ENCODE peak calls at places on chromosomes 16 and 17, in eight cellular contexts. X, F, H, K, G, C, T and I are unnamed samples.

GRCh38 chr16:72501739-72502653 is 330.0 kb upstream of the PMFBP1 start:
- DNase-seq in X (peak), F (peak), H (peak), K (peak), G (peak), C (peak), T (peak), I (no peak)

GRCh38 chr16:55021595-55022475 is 91.2 kb downstream of the IRX5 start:
- DNase-seq in X (peak), F (no peak), H (no peak), K (no peak), G (no peak), C (peak), T (peak), I (no peak)

GRCh38 chr16:75188832-75189477 is 18.0 kb downstream of the CTRB2 start:
- DNase-seq in X (no peak), F (no peak), H (no peak), K (no peak), G (no peak), C (no peak), T (no peak), I (no peak)

GRCh38 chr17:32283745-32284207 is 18.1 kb downstream of the RHBDL3 start:
- DNase-seq in X (no peak), F (no peak), H (no peak), K (no peak), G (no peak), C (no peak), T (no peak), I (no peak)

GRCh38 chr17:61221597-61222471 is 177.8 kb upstream of the TBX2 start:
- DNase-seq in X (peak), F (no peak), H (no peak), K (no peak), G (no peak), C (no peak), T (no peak), I (no peak)

GRCh38 chr16:48081656-48082055 is 74.1 kb downstream of the ABCC12 start:
- DNase-seq in X (peak), F (no peak), H (no peak), K (no peak), G (no peak), C (no peak), T (no peak), I (no peak)

GRCh38 chr16:1197237-1197866 is 27.7 kb downstream of the TPSG1 start:
- DNase-seq in X (no peak), F (no peak), H (no peak), K (no peak), G (no peak), C (no peak), T (no peak), I (no peak)

GRCh38 chr16:8853611-8854010 is 15.2 kb downstream of the CARHSP1 start:
- DNase-seq in X (peak), F (no peak), H (no peak), K (no peak), G (no peak), C (no peak), T (no peak), I (no peak)

GRCh38 chr16:71540-72341 is 690 bp downstream of the RHBDF1 start:
- DNase-seq in X (peak), F (no peak), H (peak), K (peak), G (peak), C (peak), T (peak), I (no peak)

GRCh38 chr16:49563666-49564065 is 190.1 kb downstream of the C16orf78 start:
- DNase-seq in X (no peak), F (no peak), H (no peak), K (no peak), G (no peak), C (no peak), T (no peak), I (no peak)

GRCh38 chr17:42312035-42312284 is 23.7 kb downstream of the STAT5A start:
- DNase-seq in X (no peak), F (no peak), H (no peak), K (no peak), G (no peak), C (no peak), T (no peak), I (no peak)

GRCh38 chr17:29155966-29156338 is 24.2 kb downstream of the MYO18A start:
- DNase-seq in X (peak), F (no peak), H (no peak), K (no peak), G (no peak), C (peak), T (peak), I (no peak)

GRCh38 chr17:32875904-32876413 is 965 bp downstream of the MYO1D start:
- DNase-seq in X (no peak), F (no peak), H (no peak), K (no peak), G (no peak), C (no peak), T (no peak), I (no peak)

GRCh38 chr17:58991718-58992331 is 114.9 kb downstream of the TRIM37 start:
- DNase-seq in X (peak), F (no peak), H (no peak), K (no peak), G (no peak), C (no peak), T (no peak), I (no peak)

GRCh38 chr16:79901522-79901921 is 301.0 kb upstream of the MAF start:
- DNase-seq in X (no peak), F (no peak), H (no peak), K (no peak), G (no peak), C (no peak), T (no peak), I (no peak)

GRCh38 chr16:8725513-8726178 is 51.2 kb downstream of the ABAT start:
- DNase-seq in X (no peak), F (no peak), H (no peak), K (no peak), G (no peak), C (no peak), T (no peak), I (no peak)

GRCh38 chr16:87463722-87464690 is 28.8 kb downstream of the ZCCHC14 start:
- DNase-seq in X (no peak), F (no peak), H (no peak), K (no peak), G (no peak), C (no peak), T (no peak), I (peak)

GRCh38 chr16:1309888-1310831 is 724 bp downstream of the UBE2I start:
- DNase-seq in X (peak), F (no peak), H (no peak), K (peak), G (no peak), C (no peak), T (no peak), I (no peak)

GRCh38 chr17:64001091-64001579 is 3.0 kb downstream of the PRR29 start:
- DNase-seq in X (no peak), F (no peak), H (no peak), K (no peak), G (no peak), C (no peak), T (peak), I (no peak)

DNA sequence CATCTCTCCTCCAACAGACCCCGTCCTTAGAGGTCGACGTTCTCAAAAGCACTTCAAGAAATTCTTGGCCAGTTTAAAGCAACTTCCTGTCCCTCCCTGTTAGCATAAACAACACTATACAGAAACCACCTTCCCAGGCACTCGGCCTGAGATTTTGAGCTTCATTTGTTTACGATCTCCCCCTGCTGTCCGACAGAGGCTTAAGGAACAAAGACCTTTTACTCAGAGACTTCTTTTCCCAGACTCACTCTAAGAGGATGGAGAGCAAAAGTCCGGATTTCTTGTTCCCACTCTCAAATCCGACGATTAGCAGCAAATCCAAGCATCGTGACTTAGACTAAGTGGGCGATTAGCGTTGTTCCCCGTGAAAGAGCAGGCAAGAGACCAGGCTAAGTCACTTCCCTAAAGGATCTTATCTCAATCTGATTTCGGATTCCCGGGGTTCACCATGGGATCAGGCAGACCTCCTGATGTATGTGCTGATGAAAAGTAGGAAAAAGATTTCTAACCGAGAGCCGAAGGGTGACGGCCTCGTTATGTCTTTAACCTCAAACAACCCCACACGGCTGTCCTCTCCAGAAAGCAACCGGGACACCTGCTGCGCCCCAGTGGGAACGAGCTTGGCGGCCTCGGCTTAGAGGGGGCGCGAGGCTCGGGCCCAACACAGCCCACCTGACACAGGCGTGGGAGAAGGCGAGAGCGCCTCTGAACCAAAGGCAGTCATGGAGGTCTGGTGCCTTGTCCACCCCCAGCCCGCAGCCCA is 591 bp downstream of the INPP5K start:
- DNase-seq in X (peak), F (peak), H (peak), K (no peak), G (no peak), C (peak), T (peak), I (no peak)
- TF ChIP-seq CTCF in X (peak), F (peak), H (peak), K (peak), G (peak), C (peak), T (peak), I (peak)

DNA sequence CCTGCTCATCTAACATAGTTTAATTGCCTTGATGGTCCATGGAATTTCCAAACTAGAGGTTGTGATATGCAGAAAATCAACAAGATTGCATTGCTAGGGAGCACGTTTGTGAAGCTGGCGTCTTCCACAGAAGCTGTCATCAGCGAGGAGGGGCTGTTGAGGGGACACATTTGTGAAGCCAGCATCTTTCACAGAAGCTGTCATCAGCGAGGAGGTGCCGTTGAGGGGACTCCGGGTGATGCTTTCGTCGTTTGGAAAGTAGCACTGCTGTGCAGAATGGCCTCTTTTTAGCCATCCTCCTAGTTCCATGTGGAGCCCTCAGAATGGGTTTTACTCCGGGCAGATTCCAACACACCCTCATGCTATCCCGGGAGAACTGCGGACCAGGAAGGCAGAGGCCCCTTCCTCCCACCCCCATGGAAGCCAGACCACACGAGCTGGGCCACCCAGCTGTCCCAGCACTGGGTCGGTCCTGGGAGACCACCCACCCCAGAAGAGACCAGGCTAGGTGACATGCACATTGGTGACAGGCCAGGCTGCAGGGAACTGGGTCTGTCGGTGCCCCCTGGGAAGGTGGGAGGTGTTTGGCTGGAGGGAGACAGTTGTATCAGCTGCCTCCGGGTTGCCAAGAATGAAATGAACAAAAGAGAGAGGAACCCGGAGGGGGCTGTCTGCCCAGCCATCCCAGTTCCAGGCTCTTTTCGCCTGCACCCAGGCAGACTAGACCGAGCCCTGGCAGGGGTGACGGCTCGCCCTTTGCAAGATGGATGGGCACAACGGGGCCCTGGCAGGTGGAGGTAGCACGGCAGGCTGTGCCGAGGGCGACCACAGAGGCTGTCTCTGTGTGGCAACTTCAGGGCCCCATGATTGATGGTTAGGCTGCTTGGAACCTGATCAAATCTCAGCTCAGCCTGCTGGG is 119.4 kb upstream of the CHMP6 start:
- DNase-seq in X (no peak), F (no peak), H (no peak), K (peak), G (no peak), C (no peak), T (no peak), I (peak)
- TF ChIP-seq CTCF in X (no peak), F (no peak), H (no peak), K (no peak), G (no peak), C (no peak), T (no peak), I (no peak)

GRCh38 chr17:6495450-6496115 is 51.3 kb downstream of the PIMREG start:
- DNase-seq in X (no peak), F (no peak), H (no peak), K (no peak), G (no peak), C (no peak), T (peak), I (no peak)
- TF ChIP-seq CTCF in X (no peak), F (no peak), H (no peak), K (no peak), G (peak), C (peak), T (peak), I (no peak)

GRCh38 chr17:46264456-46265198 is 30.3 kb upstream of the LRRC37A start:
- DNase-seq in X (peak), F (peak), H (no peak), K (no peak), G (no peak), C (peak), T (peak), I (no peak)

GRCh38 chr17:46270032-46270431 is 24.9 kb upstream of the LRRC37A start:
- DNase-seq in X (no peak), F (no peak), H (no peak), K (no peak), G (no peak), C (no peak), T (peak), I (no peak)

GRCh38 chr17:46262271-46262670 is 32.7 kb upstream of the LRRC37A start:
- DNase-seq in X (peak), F (no peak), H (no peak), K (no peak), G (no peak), C (no peak), T (peak), I (no peak)

GRCh38 chr17:46266656-46267544 is 28.0 kb upstream of the LRRC37A start:
- DNase-seq in X (peak), F (peak), H (peak), K (peak), G (peak), C (peak), T (peak), I (peak)
- TF ChIP-seq CTCF in X (no peak), F (no peak), H (no peak), K (no peak), G (no peak), C (no peak), T (no peak), I (peak)

GRCh38 chr17:74085434-74085833 is 118.0 kb upstream of the RPL38 start:
- DNase-seq in X (no peak), F (no peak), H (no peak), K (no peak), G (no peak), C (peak), T (peak), I (no peak)
- TF ChIP-seq CTCF in X (no peak), F (no peak), H (no peak), K (no peak), G (peak), C (peak), T (peak), I (peak)

DNA sequence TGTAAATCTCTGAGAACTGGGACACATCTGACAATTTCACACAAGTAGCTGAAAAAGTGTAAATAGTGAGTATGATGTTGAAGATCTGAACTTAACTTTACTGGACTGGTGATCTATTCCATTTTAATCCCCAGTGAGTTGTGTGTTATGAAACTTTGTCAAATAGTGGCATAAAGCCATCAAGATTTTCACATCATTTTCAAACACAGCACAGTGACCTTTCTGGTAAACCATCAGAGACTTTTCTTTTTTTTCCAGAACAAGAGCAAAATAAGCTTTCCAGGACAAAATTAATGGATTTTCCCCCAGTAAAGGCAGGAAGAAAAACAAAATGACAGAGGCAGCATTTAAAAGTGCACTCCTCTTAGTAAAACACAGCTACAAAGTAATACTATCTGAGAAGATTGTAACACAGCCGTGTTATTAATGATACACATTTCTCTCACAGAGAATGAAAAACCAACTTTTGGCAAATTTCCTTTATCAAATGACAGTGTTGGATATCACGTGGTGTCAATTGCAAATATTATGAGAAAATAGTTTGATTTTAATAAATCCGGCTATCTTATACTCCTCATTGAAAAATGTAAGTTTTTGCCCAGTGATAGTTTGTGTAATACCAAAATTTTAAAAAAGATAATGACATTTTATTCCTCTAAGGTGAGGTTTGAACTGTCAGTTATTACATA is 16.8 kb upstream of the COL1A1 start:
- DNase-seq in X (peak), F (no peak), H (no peak), K (no peak), G (no peak), C (no peak), T (no peak), I (no peak)
- TF ChIP-seq CTCF in X (no peak), F (no peak), H (no peak), K (no peak), G (no peak), C (no peak), T (no peak), I (no peak)

GRCh38 chr17:50101346-50102163 is 6.4 kb downstream of the PDK2 start:
- DNase-seq in X (peak), F (no peak), H (no peak), K (peak), G (no peak), C (peak), T (peak), I (no peak)
- TF ChIP-seq CTCF in X (peak), F (no peak), H (no peak), K (peak), G (no peak), C (peak), T (no peak), I (no peak)

DNA sequence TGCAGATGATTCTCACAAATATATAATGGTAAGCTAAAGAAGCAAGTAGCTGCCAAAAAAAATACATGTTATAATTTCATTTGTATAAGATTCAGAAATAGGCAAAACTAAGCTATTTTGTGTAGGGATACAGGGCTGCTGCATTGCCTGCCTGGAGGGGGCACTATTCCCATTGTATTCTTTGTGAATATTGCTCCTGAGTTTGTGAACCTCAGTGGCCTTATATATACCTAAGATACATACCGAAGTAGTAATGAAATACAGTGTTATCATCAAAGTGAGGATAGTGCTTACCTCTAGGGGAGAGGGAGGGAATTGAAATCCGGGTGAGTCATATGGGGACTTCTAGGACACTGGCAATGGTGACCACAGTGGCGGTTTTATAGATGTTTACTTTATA is 53.5 kb downstream of the C17orf58 start:
- DNase-seq in X (peak), F (no peak), H (no peak), K (no peak), G (no peak), C (peak), T (no peak), I (no peak)
- TF ChIP-seq CTCF in X (peak), F (peak), H (no peak), K (peak), G (peak), C (peak), T (peak), I (peak)